ENCODE peak calls at places on chromosomes 5 and 9, in five cellular contexts. One of them, this sample, is unnamed.

GRCh38 chr9:70921126-70921525 is 200.3 kb downstream of the TRPM3 start:
- DNase-seq in WERI-Rb-1: no peak
- DNase-seq in left ventricle myocardium inferior: no peak
- DNase-seq in GM23338: no peak
- DNase-seq in astrocyte of the spinal cord: peak
- DNase-seq in this sample: no peak

GRCh38 chr5:126139086-126139485 is 284.1 kb upstream of the GRAMD2B start:
- DNase-seq in GM23338: no peak
- DNase-seq in WERI-Rb-1: no peak
- DNase-seq in astrocyte of the spinal cord: no peak
- DNase-seq in left ventricle myocardium inferior: no peak
- DNase-seq in this sample: no peak

GRCh38 chr9:89278551-89278950 is 32.4 kb upstream of the CKS2 start:
- DNase-seq in GM23338: no peak
- DNase-seq in WERI-Rb-1: no peak
- DNase-seq in left ventricle myocardium inferior: no peak
- DNase-seq in astrocyte of the spinal cord: no peak
- DNase-seq in this sample: no peak

GRCh38 chr5:78586251-78586650 is 62.3 kb downstream of the LHFPL2 start:
- DNase-seq in GM23338: no peak
- DNase-seq in WERI-Rb-1: no peak
- DNase-seq in astrocyte of the spinal cord: peak
- DNase-seq in left ventricle myocardium inferior: no peak
- DNase-seq in this sample: peak

GRCh38 chr5:167608708-167609272 is 682.7 kb upstream of the WWC1 start:
- DNase-seq in left ventricle myocardium inferior: no peak
- DNase-seq in WERI-Rb-1: no peak
- DNase-seq in GM23338: peak
- DNase-seq in astrocyte of the spinal cord: no peak
- DNase-seq in this sample: no peak

GRCh38 chr5:54760182-54760935 is 225.0 kb downstream of the ESM1 start:
- DNase-seq in WERI-Rb-1: no peak
- DNase-seq in astrocyte of the spinal cord: no peak
- DNase-seq in left ventricle myocardium inferior: no peak
- DNase-seq in GM23338: no peak
- DNase-seq in this sample: peak

GRCh38 chr9:37952731-37953130 is 48.8 kb upstream of the SLC25A51 start:
- DNase-seq in astrocyte of the spinal cord: peak
- DNase-seq in left ventricle myocardium inferior: no peak
- DNase-seq in WERI-Rb-1: no peak
- DNase-seq in GM23338: no peak
- DNase-seq in this sample: peak

GRCh38 chr5:154046486-154046885 is 7.7 kb downstream of the MFAP3 start:
- DNase-seq in astrocyte of the spinal cord: no peak
- DNase-seq in GM23338: no peak
- DNase-seq in left ventricle myocardium inferior: no peak
- DNase-seq in WERI-Rb-1: no peak
- DNase-seq in this sample: no peak

GRCh38 chr9:676780-677458 is 164.6 kb upstream of the DMRT1 start:
- DNase-seq in astrocyte of the spinal cord: no peak
- DNase-seq in GM23338: no peak
- DNase-seq in left ventricle myocardium inferior: no peak
- DNase-seq in WERI-Rb-1: no peak
- DNase-seq in this sample: no peak

GRCh38 chr9:126694206-126695081 is 80.7 kb downstream of the LMX1B start:
- DNase-seq in WERI-Rb-1: peak
- DNase-seq in astrocyte of the spinal cord: no peak
- DNase-seq in GM23338: no peak
- DNase-seq in left ventricle myocardium inferior: no peak
- DNase-seq in this sample: no peak

DNA sequence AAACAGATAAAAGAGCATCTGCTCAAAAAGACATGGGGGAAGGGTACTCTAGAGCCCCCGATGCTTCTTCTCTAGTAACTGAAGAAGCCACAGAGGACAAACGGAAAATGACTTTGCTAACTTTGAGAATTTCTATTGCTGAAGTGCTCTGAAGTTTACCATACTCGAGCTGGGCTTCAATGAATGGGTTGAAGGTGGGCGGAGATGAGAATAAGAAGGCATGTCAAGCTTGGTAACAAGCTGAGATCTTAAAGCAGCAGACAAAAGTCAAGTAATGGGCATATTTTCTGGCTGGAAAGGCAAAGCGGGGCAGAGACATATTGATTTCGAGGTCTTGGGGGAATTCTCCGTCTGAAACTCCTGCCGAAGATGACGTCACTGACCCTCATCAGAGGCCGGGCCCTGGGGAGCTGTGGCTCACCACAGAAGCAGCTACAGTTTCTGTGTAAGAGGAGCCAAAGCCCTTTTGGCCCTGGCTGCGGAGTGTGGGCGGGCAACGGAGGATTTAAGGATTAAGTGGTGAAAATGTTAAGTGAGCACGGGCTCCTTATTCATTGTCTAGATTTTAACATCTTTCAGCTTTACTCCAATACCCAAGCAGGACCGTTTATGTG is 115.8 kb upstream of the SLIT3 start:
- DNase-seq in WERI-Rb-1: peak
- DNase-seq in astrocyte of the spinal cord: peak
- DNase-seq in left ventricle myocardium inferior: peak
- DNase-seq in GM23338: no peak
- DNase-seq in this sample: peak
- H3K4me3 ChIP-seq in WERI-Rb-1: no peak
- H3K4me3 ChIP-seq in astrocyte of the spinal cord: no peak
- H3K4me3 ChIP-seq in left ventricle myocardium inferior: no peak
- H3K4me3 ChIP-seq in GM23338: no peak
- H3K4me3 ChIP-seq in this sample: no peak

DNA sequence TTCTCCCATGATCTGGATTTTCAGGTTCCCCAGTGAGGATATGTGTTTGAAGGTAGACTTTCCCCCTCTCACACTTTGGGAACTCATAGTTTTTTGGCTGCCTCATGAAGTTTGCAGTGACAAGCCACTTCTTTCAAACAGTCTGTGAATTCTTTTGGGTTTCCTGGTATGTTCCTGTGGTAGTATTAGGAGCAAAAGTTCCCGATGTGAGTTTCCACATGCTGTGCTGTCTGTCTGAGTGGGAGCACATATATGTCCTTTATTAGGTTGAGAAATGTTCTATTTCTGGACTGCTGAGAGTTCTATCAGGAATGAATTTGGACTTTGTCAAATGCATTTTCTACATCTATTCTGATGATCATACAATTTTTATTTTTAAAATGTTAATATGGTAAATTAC is 273.2 kb upstream of the TARS1 start:
- DNase-seq in astrocyte of the spinal cord: peak
- DNase-seq in GM23338: no peak
- DNase-seq in left ventricle myocardium inferior: no peak
- DNase-seq in WERI-Rb-1: no peak
- DNase-seq in this sample: no peak
- TF ChIP-seq CTCF in astrocyte of the spinal cord: no peak
- TF ChIP-seq CTCF in GM23338: no peak
- TF ChIP-seq CTCF in left ventricle myocardium inferior: no peak
- TF ChIP-seq CTCF in WERI-Rb-1: no peak
- TF ChIP-seq CTCF in this sample: no peak

DNA sequence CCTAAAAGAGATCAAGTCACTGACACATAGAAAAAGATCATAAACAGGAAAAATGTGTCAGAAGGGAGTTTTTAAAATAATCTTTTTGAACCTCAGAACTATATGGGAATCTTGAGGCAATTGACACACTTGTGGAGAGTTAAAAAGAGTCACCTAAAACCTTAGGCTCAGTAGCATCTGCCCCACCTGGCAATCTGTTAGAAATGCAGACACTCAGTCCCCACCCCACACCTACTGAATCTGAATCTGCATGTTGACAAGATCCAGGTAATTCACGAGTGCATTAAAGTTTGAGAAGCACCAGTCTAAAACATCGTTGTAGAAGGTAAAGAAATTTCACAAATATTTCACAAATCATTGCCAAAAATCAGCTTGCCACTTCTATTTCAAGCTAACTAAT is 388.3 kb downstream of the NR2F1-AS1 start:
- DNase-seq in GM23338: peak
- DNase-seq in left ventricle myocardium inferior: no peak
- DNase-seq in astrocyte of the spinal cord: no peak
- DNase-seq in WERI-Rb-1: no peak
- DNase-seq in this sample: no peak
- H3K4me3 ChIP-seq in GM23338: no peak
- H3K4me3 ChIP-seq in left ventricle myocardium inferior: no peak
- H3K4me3 ChIP-seq in astrocyte of the spinal cord: no peak
- H3K4me3 ChIP-seq in WERI-Rb-1: no peak
- H3K4me3 ChIP-seq in this sample: no peak

DNA sequence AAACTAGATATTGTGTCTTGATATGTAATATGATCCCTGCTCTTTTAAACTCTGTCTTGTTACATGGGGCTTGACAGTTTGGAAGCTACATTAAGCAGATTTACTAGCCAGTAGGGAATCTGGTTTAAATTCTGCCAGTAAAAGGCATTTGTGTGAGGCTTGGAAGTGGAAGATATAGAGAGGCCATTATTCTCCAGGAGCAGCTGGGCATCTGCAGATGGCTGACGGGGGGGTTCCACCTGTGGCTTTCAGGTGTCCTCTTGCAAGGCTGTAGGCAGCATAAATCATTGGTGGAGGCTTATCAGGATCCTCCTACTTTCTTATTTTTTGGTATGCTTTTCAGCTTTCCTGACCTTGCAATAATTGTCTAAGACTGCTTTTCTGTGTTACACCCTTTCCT is 179.1 kb upstream of the FBXL7 start:
- DNase-seq in WERI-Rb-1: peak
- DNase-seq in left ventricle myocardium inferior: no peak
- DNase-seq in GM23338: no peak
- DNase-seq in astrocyte of the spinal cord: no peak
- DNase-seq in this sample: no peak
- TF ChIP-seq CTCF in WERI-Rb-1: no peak
- TF ChIP-seq CTCF in left ventricle myocardium inferior: no peak
- TF ChIP-seq CTCF in GM23338: no peak
- TF ChIP-seq CTCF in astrocyte of the spinal cord: no peak
- TF ChIP-seq CTCF in this sample: no peak

DNA sequence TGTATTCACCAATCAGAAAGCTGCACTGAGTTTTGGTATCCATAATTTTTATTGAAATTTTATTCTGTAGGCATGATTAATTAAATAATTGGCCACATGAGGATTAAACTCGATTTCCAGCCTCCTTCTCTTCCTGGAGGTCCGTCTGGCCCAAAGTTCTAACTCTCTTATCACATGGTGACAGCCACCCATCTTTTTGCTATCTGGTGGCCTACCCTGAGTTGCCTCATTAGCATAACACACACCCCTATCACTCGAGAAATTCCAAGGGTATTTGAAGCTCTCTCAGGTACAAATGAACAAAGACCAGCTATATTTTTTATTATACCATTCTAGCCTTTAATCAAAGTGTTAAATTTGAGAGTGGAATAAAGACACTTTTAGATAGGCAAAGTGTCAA is 57.7 kb downstream of the APC start:
- DNase-seq in astrocyte of the spinal cord: no peak
- DNase-seq in left ventricle myocardium inferior: no peak
- DNase-seq in WERI-Rb-1: no peak
- DNase-seq in GM23338: peak
- DNase-seq in this sample: no peak
- H3K4me3 ChIP-seq in astrocyte of the spinal cord: no peak
- H3K4me3 ChIP-seq in left ventricle myocardium inferior: no peak
- H3K4me3 ChIP-seq in WERI-Rb-1: no peak
- H3K4me3 ChIP-seq in GM23338: peak
- H3K4me3 ChIP-seq in this sample: no peak

GRCh38 chr5:145980257-145980656 is 43.9 kb downstream of the SH3RF2 start:
- DNase-seq in astrocyte of the spinal cord: no peak
- DNase-seq in WERI-Rb-1: no peak
- DNase-seq in left ventricle myocardium inferior: no peak
- DNase-seq in GM23338: no peak
- DNase-seq in this sample: no peak

GRCh38 chr5:145982572-145983314 is 46.4 kb downstream of the SH3RF2 start:
- DNase-seq in left ventricle myocardium inferior: no peak
- DNase-seq in WERI-Rb-1: no peak
- DNase-seq in GM23338: no peak
- DNase-seq in astrocyte of the spinal cord: no peak
- DNase-seq in this sample: no peak

GRCh38 chr5:145981612-145982571 is 45.5 kb downstream of the SH3RF2 start:
- DNase-seq in astrocyte of the spinal cord: no peak
- DNase-seq in left ventricle myocardium inferior: no peak
- DNase-seq in WERI-Rb-1: no peak
- DNase-seq in GM23338: no peak
- DNase-seq in this sample: no peak

GRCh38 chr5:145979270-145980223 is 43.2 kb downstream of the SH3RF2 start:
- DNase-seq in WERI-Rb-1: no peak
- DNase-seq in left ventricle myocardium inferior: no peak
- DNase-seq in GM23338: no peak
- DNase-seq in astrocyte of the spinal cord: no peak
- DNase-seq in this sample: peak

DNA sequence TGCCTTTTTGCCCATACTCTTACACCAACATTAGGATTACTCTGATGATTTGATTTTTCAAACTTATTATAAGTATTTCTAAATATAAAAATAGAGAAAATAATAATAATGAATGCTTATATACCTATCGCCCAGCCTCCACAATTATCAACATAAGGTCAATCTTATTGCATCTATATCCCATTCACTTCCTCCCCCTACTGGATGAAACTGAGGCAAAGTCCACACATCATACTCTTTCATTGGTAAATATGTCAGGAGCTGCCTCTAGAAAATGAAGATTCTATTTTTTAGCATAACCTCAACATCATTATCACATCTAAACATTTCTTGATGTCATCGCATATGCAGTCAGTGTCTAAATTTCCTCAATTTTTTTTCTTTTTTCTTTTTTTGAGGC is 44.3 kb downstream of the SH3RF2 start:
- DNase-seq in GM23338: peak
- DNase-seq in astrocyte of the spinal cord: no peak
- DNase-seq in WERI-Rb-1: no peak
- DNase-seq in left ventricle myocardium inferior: no peak
- DNase-seq in this sample: no peak
- TF ChIP-seq CTCF in GM23338: peak
- TF ChIP-seq CTCF in astrocyte of the spinal cord: peak
- TF ChIP-seq CTCF in WERI-Rb-1: no peak
- TF ChIP-seq CTCF in left ventricle myocardium inferior: peak
- TF ChIP-seq CTCF in this sample: peak

GRCh38 chr5:95797301-95797700 is 25.2 kb downstream of the GLRX start:
- DNase-seq in WERI-Rb-1: no peak
- DNase-seq in left ventricle myocardium inferior: no peak
- DNase-seq in GM23338: no peak
- DNase-seq in astrocyte of the spinal cord: no peak
- DNase-seq in this sample: no peak

GRCh38 chr5:95798545-95798944 is 24.0 kb downstream of the GLRX start:
- DNase-seq in WERI-Rb-1: no peak
- DNase-seq in GM23338: no peak
- DNase-seq in astrocyte of the spinal cord: no peak
- DNase-seq in left ventricle myocardium inferior: no peak
- DNase-seq in this sample: no peak

GRCh38 chr5:95800553-95800952 is 22.0 kb downstream of the GLRX start:
- DNase-seq in WERI-Rb-1: no peak
- DNase-seq in GM23338: no peak
- DNase-seq in left ventricle myocardium inferior: no peak
- DNase-seq in astrocyte of the spinal cord: no peak
- DNase-seq in this sample: no peak

GRCh38 chr5:95799181-95799835 is 23.2 kb downstream of the GLRX start:
- DNase-seq in astrocyte of the spinal cord: no peak
- DNase-seq in left ventricle myocardium inferior: no peak
- DNase-seq in WERI-Rb-1: no peak
- DNase-seq in GM23338: no peak
- DNase-seq in this sample: peak

GRCh38 chr5:95798048-95798447 is 24.5 kb downstream of the GLRX start:
- DNase-seq in left ventricle myocardium inferior: no peak
- DNase-seq in GM23338: no peak
- DNase-seq in WERI-Rb-1: no peak
- DNase-seq in astrocyte of the spinal cord: no peak
- DNase-seq in this sample: no peak
- H3K4me3 ChIP-seq in left ventricle myocardium inferior: no peak
- H3K4me3 ChIP-seq in GM23338: no peak
- H3K4me3 ChIP-seq in WERI-Rb-1: no peak
- H3K4me3 ChIP-seq in astrocyte of the spinal cord: no peak
- H3K4me3 ChIP-seq in this sample: no peak